ENCODE peak calls at places on chromosomes 4 and X, in four cellular contexts. G is amniotic epithelial cell, R is NCI-H1092, A is iPS-NIHi11. J is an unnamed sample.

GRCh38 chrX:115561605-115562491 is 874 bp downstream of the PLS3 start:
- DNase-seq in G (peak; percentile 38), R (peak; percentile 48), A (peak; percentile 57), J (peak; percentile 73)

GRCh38 chr4:156584100-156584499 is 387.5 kb downstream of the PDGFC start:
- DNase-seq in G (peak; percentile 86), R (no peak), A (no peak), J (no peak)

GRCh38 chr4:125832161-125832560 is 517.4 kb downstream of the FAT4 start:
- DNase-seq in G (peak; percentile 71), R (no peak), A (no peak), J (no peak)

GRCh38 chrX:21723097-21723496 is 34.8 kb downstream of the SMPX start:
- DNase-seq in G (peak; percentile 30), R (no peak), A (peak; percentile 45), J (no peak)

GRCh38 chr4:157314906-157315305 is 94.4 kb downstream of the GRIA2 start:
- DNase-seq in G (no peak), R (no peak), A (no peak), J (no peak)

GRCh38 chr4:106366026-106366425 is 2.6 kb downstream of the GIMD1 start:
- DNase-seq in G (peak; percentile 58), R (no peak), A (no peak), J (no peak)

GRCh38 chr4:161799687-161800086 is 364.1 kb downstream of the FSTL5 start:
- DNase-seq in G (peak; percentile 41), R (peak; percentile 81), A (no peak), J (no peak)

GRCh38 chr4:55507612-55508011 is 39.1 kb downstream of the CLOCK start:
- DNase-seq in G (peak; percentile 11), R (no peak), A (no peak), J (no peak)

GRCh38 chr4:56253631-56254241 is 133.6 kb downstream of the AASDH start:
- DNase-seq in G (no peak), R (no peak), A (no peak), J (no peak)

GRCh38 chr4:83542225-83542624 is 6.3 kb downstream of the GPAT3 start:
- DNase-seq in G (no peak), R (no peak), A (no peak), J (no peak)

GRCh38 chr4:158856852-158857251 is 88.0 kb downstream of the FNIP2 start:
- DNase-seq in G (peak; percentile 65), R (no peak), A (peak; percentile 38), J (no peak)

GRCh38 chr4:110654254-110654635 is 31.4 kb upstream of the PITX2 start:
- DNase-seq in G (peak; percentile 89), R (no peak), A (no peak), J (no peak)

GRCh38 chrX:13778916-13779315 is 38.0 kb downstream of the GPM6B start:
- DNase-seq in G (peak; percentile 23), R (no peak), A (peak; percentile 33), J (no peak)

GRCh38 chr4:158728256-158728655 is 5.1 kb upstream of the PPID start:
- DNase-seq in G (no peak), R (no peak), A (no peak), J (no peak)

GRCh38 chrX:28847423-28847822 is 260.2 kb downstream of the IL1RAPL1 start:
- DNase-seq in G (peak; percentile 86), R (no peak), A (peak; percentile 13), J (no peak)

GRCh38 chrX:48683411-48683982 is at the start of gene WAS:
- DNase-seq in G (no peak), R (no peak), A (no peak), J (no peak)

GRCh38 chr4:73487233-73487632 is 5.7 kb downstream of the AFM start:
- DNase-seq in G (no peak), R (peak; percentile 30), A (no peak), J (no peak)